ENCODE peak calls at places on chromosome 12, in six cellular contexts. B is astrocyte; P is endodermal cell; X is naive thymus-derived CD4-positive, alpha-beta T cell; L is heart right ventricle; F is testis. S is an unnamed sample.

GRCh38 chr12:15116073-15116472 is 105.1 kb downstream of the RERG start:
- DNase-seq in B (no peak), P (no peak), X (no peak), L (no peak), F (peak; percentile 38), S (no peak)

GRCh38 chr12:52037248-52037861 is 13.9 kb upstream of the NR4A1 start:
- DNase-seq in B (peak; percentile 51), P (peak; percentile 88), X (no peak), L (peak; percentile 66), F (peak; percentile 64), S (peak; percentile 45)

GRCh38 chr12:130031041-130031440 is 127.2 kb upstream of the TMEM132D start:
- DNase-seq in B (no peak), P (no peak), X (no peak), L (no peak), F (no peak), S (no peak)

GRCh38 chr12:82942963-82943362 is 256.3 kb downstream of the TMTC2 start:
- DNase-seq in B (no peak), P (no peak), X (no peak), L (no peak), F (no peak), S (no peak)

GRCh38 chr12:6646276-6647082 is 753 bp downstream of the ACRBP start:
- DNase-seq in B (no peak), P (peak; percentile 35), X (no peak), L (no peak), F (no peak), S (no peak)

GRCh38 chr12:2690348-2691000 is 104.3 kb upstream of the FKBP4 start:
- DNase-seq in B (no peak), P (no peak), X (no peak), L (no peak), F (no peak), S (no peak)

GRCh38 chr12:129067482-129067881 is 214.2 kb downstream of the GLT1D1 start:
- DNase-seq in B (peak; percentile 4), P (peak; percentile 89), X (no peak), L (no peak), F (no peak), S (no peak)

GRCh38 chr12:58889557-58889956 is 30.7 kb downstream of the LRIG3 start:
- DNase-seq in B (no peak), P (no peak), X (no peak), L (no peak), F (no peak), S (peak; percentile 76)

GRCh38 chr12:52372216-52373154 is 5.2 kb upstream of the KRT85 start:
- DNase-seq in B (peak; percentile 73), P (peak; percentile 96), X (peak; percentile 42), L (peak; percentile 81), F (peak; percentile 91), S (peak; percentile 76)

GRCh38 chr12:101256271-101256670 is 23.6 kb upstream of the UTP20 start:
- DNase-seq in B (no peak), P (no peak), X (no peak), L (no peak), F (no peak), S (no peak)

GRCh38 chr12:47437570-47437969 is 268.3 kb downstream of the RPAP3 start:
- DNase-seq in B (no peak), P (no peak), X (no peak), L (no peak), F (no peak), S (no peak)

GRCh38 chr12:54578778-54579177 is 9.7 kb downstream of the PPP1R1A start:
- DNase-seq in B (no peak), P (no peak), X (no peak), L (no peak), F (no peak), S (no peak)

GRCh38 chr12:93198086-93198485 is 179.6 kb upstream of the NUDT4 start:
- DNase-seq in B (peak; percentile 85), P (no peak), X (no peak), L (no peak), F (no peak), S (no peak)

GRCh38 chr12:75655233-75655879 is 143.9 kb upstream of the KRR1 start:
- DNase-seq in B (no peak), P (no peak), X (no peak), L (no peak), F (no peak), S (no peak)

GRCh38 chr12:99131761-99132199 is 486.7 kb downstream of the APAF1 start:
- DNase-seq in B (peak; percentile 23), P (peak; percentile 95), X (no peak), L (peak; percentile 70), F (no peak), S (peak; percentile 13)

GRCh38 chr12:4444031-4444430 is 1.6 kb downstream of the FGF6 start:
- DNase-seq in B (no peak), P (no peak), X (no peak), L (no peak), F (no peak), S (no peak)

GRCh38 chr12:57845478-57846284 is 848 bp downstream of the CTDSP2 start:
- DNase-seq in B (no peak), P (peak; percentile 92), X (peak; percentile 51), L (peak; percentile 80), F (peak; percentile 73), S (peak; percentile 100)

GRCh38 chr12:1093166-1093751 is 102.2 kb downstream of the ERC1 start:
- DNase-seq in B (peak; percentile 47), P (peak; percentile 80), X (peak; percentile 55), L (peak; percentile 51), F (peak; percentile 40), S (peak; percentile 79)

GRCh38 chr12:132535046-132535445 is 45.1 kb downstream of the FBRSL1 start:
- DNase-seq in B (no peak), P (no peak), X (no peak), L (no peak), F (no peak), S (no peak)

GRCh38 chr12:132537049-132537448 is 47.1 kb downstream of the FBRSL1 start:
- DNase-seq in B (no peak), P (no peak), X (no peak), L (no peak), F (no peak), S (no peak)

GRCh38 chr12:132537836-132538235 is 47.9 kb downstream of the FBRSL1 start:
- DNase-seq in B (no peak), P (no peak), X (no peak), L (no peak), F (no peak), S (no peak)

GRCh38 chr12:132538336-132539015 is 48.5 kb downstream of the FBRSL1 start:
- DNase-seq in B (no peak), P (no peak), X (no peak), L (no peak), F (no peak), S (no peak)

DNA sequence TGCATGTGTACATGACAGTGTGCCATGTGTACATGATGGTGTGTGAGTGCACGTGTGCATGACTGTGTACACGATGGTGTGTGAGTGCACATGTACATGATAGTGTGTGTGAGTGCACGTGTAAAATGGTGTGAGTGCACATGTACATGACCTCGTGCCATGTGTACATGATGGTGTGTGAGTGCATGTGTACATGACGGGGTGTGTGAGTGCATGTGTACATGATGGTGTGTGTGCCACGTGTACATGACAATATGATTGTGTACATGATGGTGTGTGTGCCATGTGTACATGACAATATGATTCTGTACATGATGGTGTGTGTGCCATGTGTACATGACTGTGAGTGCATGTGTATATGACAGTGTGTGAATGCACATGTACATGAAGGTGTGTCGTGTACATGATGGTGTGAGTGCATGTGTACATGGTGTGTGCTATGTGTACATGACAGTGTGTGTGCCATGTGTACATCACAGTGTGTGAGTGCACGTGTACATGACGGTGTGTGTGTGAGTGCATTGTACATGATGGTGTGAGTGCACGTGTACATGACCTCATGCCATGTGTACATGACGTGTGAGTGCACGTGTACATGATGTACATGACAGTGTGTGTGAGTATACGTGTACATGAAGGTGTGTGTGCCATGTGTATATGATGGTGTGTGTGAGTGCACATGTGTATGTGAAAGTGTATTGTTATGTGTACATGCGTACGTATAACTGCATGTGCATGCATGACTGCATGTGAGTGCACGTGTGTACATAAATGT is 46.3 kb downstream of the FBRSL1 start:
- DNase-seq in B (no peak), P (no peak), X (no peak), L (no peak), F (no peak), S (no peak)
- H3K9me3 ChIP-seq in B (no peaks in the 10 kb centered on the region), P (peaks cover 36% of the 10 kb centered on the region), X (no peaks in the 10 kb centered on the region), L (no peaks in the 10 kb centered on the region), F (no peaks in the 10 kb centered on the region), S (peaks cover 2% of the 10 kb centered on the region)

DNA sequence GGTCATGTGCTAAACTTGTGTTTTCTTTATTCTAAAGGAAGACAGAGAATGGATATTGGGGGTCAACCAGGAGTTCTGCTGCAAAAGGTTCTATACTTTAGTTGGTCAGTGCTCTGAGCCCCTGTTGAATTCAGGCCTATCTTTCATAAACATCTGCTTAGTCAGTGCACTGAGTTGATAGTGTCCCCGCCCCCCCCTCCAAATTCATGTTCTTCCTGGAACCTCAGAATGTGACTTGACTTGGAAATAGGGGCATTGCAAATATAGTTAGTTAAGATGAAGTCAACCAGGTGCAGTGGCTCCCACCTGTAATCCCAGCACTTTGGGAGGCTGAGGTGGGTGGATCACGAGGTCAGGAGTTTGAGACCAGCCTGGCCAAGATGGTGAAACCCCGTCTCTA is 23.3 kb downstream of the CHST11 start:
- DNase-seq in B (no peak), P (no peak), X (no peak), L (no peak), F (no peak), S (no peak)
- H3K4me1 ChIP-seq in B (peaks cover 18% of the 10 kb centered on the region), P (no peaks in the 10 kb centered on the region), X (peaks cover 71% of the 10 kb centered on the region), L (peaks cover 21% of the 10 kb centered on the region), F (no peaks in the 10 kb centered on the region), S (peaks cover 35% of the 10 kb centered on the region)

GRCh38 chr12:10207136-10207535 is 5.5 kb upstream of the GABARAPL1 start:
- DNase-seq in B (no peak), P (no peak), X (no peak), L (no peak), F (no peak), S (no peak)

GRCh38 chr12:10210225-10210624 is 2.5 kb upstream of the GABARAPL1 start:
- DNase-seq in B (no peak), P (no peak), X (no peak), L (no peak), F (no peak), S (no peak)

DNA sequence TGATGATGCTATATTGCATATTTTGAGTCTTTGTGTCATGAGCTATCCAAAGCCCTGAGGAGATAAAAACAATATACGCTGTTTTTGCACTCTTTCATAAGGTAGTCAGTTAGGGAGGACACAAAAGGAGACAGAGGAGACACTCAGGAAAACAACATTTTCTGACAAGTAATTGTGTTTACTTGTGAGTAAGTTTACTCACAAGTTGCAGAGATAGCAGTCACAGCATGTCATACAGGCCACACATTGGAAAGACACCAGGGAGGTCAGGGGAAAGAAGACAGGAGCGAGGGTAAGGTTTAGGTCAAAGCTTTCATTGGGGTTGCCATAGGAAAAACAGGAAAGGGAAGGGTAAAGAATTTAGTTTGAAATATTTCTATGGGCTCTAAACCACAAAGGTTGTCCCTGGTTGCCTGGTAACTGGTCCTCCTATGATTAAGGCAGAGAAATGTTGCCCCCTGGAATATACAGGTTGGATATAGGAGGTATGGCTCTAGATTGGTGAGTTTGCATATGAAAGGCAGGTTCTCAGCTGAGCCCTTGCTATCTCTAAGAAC is 7.3 kb upstream of the GABARAPL1 start:
- DNase-seq in B (peak; percentile 30), P (peak; percentile 66), X (no peak), L (no peak), F (no peak), S (no peak)
- H3K27ac ChIP-seq in B (peak overlapping the region; percentile 36), P (no peak overlapping the region), X (no peak overlapping the region), L (no peak overlapping the region), F (no peak overlapping the region), S (no peak overlapping the region)

DNA sequence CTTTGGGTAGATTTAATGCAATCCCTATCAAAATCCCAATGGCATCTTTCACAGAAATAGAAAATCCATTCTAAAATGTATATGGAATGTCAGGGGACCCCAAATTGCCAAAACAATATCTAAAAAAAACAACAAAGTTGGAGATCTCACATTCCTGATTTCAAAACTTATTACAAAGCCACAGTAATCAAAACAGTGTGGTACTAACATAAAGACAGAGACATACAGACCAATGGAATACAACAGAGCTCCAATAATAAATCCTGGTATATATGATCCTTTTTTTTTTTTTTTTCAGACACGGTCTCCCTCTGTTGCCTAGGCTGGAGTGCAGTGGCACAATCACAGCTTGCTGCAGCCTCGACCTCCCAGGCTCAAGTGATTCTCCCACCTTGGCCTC is 4.7 kb downstream of the TMBIM4 start:
- DNase-seq in B (no peak), P (no peak), X (no peak), L (no peak), F (no peak), S (no peak)
- H3K9me3 ChIP-seq in B (no peaks in the 10 kb centered on the region), P (peaks cover 32% of the 10 kb centered on the region), X (peaks cover 4% of the 10 kb centered on the region), L (peaks cover 15% of the 10 kb centered on the region), F (no peaks in the 10 kb centered on the region), S (peaks cover 10% of the 10 kb centered on the region)

S was measured in SJCRH30.